ENCODE peak calls at places on chromosomes 1 and 21, in four cellular contexts. A is effector CD4-positive, alpha-beta T cell; Y is GM12865; W is NCI-H446. I is an unnamed sample.

GRCh38 chr1:246051909-246052518 is 455.1 kb downstream of the SMYD3 start:
- DNase-seq in Y (no peak), W (no peak), A (no peak), I (no peak)

GRCh38 chr1:54199151-54199764 is 572 bp downstream of the CYB5RL start:
- DNase-seq in Y (peak), A (no peak), W (no peak), I (no peak)

GRCh38 chr21:34630536-34631143 is 15.7 kb upstream of the RCAN1 start:
- DNase-seq in A (peak), W (peak), Y (peak), I (peak)

GRCh38 chr1:201731142-201731541 is 97.8 kb upstream of the IPO9 start:
- DNase-seq in Y (no peak), W (no peak), A (no peak), I (no peak)

GRCh38 chr1:1451696-1452364 is 2.3 kb downstream of the ATAD3C start:
- DNase-seq in W (no peak), A (no peak), Y (no peak), I (no peak)

GRCh38 chr21:42209801-42210479 is 9.0 kb upstream of the ABCG1 start:
- DNase-seq in W (no peak), Y (no peak), A (no peak), I (no peak)

GRCh38 chr1:200118779-200119505 is 91.4 kb downstream of the NR5A2 start:
- DNase-seq in A (no peak), W (no peak), Y (no peak), I (no peak)

GRCh38 chr1:45172015-45172414 is 34.4 kb downstream of the ZSWIM5 start:
- DNase-seq in W (no peak), Y (no peak), A (no peak), I (peak)

GRCh38 chr1:87981386-87981785 is 652.7 kb downstream of the LMO4 start:
- DNase-seq in W (no peak), Y (no peak), A (no peak), I (no peak)

GRCh38 chr1:156119503-156120209 is 5.1 kb downstream of the LMNA start:
- DNase-seq in W (peak), A (no peak), Y (peak), I (peak)

GRCh38 chr1:25517476-25518394 is 25.7 kb upstream of the LDLRAP1 start:
- DNase-seq in W (no peak), A (no peak), Y (no peak), I (no peak)

GRCh38 chr1:152141971-152142584 is 16.9 kb downstream of the RPTN start:
- DNase-seq in A (no peak), W (peak), Y (peak), I (peak)

GRCh38 chr1:172241540-172241939 is 178.9 kb upstream of the C1orf105 start:
- DNase-seq in Y (no peak), A (no peak), W (peak), I (peak)

GRCh38 chr1:198444792-198445191 is 95.7 kb downstream of the ATP6V1G3 start:
- DNase-seq in A (no peak), W (no peak), Y (no peak), I (peak)

GRCh38 chr1:229643996-229644748 is 18.1 kb downstream of the URB2 start:
- DNase-seq in Y (peak), W (no peak), A (no peak), I (peak)

GRCh38 chr1:47767741-47768100 is 229.5 kb downstream of the TRABD2B start:
- DNase-seq in Y (no peak), A (no peak), W (no peak), I (no peak)

GRCh38 chr21:43801006-43801783 is 11.8 kb downstream of the RRP1 start:
- DNase-seq in W (no peak), Y (no peak), A (no peak), I (no peak)

GRCh38 chr21:25503981-25504380 is 103.3 kb downstream of the MRPL39 start:
- DNase-seq in Y (no peak), W (no peak), A (no peak), I (no peak)

GRCh38 chr1:234656981-234657651 is 47.1 kb upstream of the IRF2BP2 start:
- DNase-seq in A (no peak), Y (peak), W (no peak), I (peak)

GRCh38 chr1:11806307-11806936 is 431 bp downstream of the CLCN6 start:
- DNase-seq in W (no peak), A (no peak), Y (peak), I (peak)

GRCh38 chr1:205091043-205091740 is 6.9 kb upstream of the TMEM81 start:
- DNase-seq in A (no peak), W (peak), Y (no peak), I (no peak)

GRCh38 chr1:149962039-149962647 is 25.5 kb upstream of the MTMR11 start:
- DNase-seq in W (peak), Y (peak), A (peak), I (peak)

GRCh38 chr1:234001817-234002216 is 97.3 kb downstream of the SLC35F3 start:
- DNase-seq in Y (no peak), A (no peak), W (no peak), I (no peak)

GRCh38 chr1:55789466-55789865 is 574.3 kb upstream of the USP24 start:
- DNase-seq in W (no peak), Y (no peak), A (no peak), I (no peak)

GRCh38 chr21:36321325-36322082 is 1.5 kb downstream of the MORC3 start:
- DNase-seq in A (no peak), Y (peak), W (peak), I (no peak)

GRCh38 chr1:204493145-204493881 is 1.3 kb downstream of the PIK3C2B start:
- DNase-seq in W (peak), Y (no peak), A (no peak), I (no peak)

GRCh38 chr1:156581661-156582387 is 2.3 kb downstream of the TTC24 start:
- DNase-seq in A (no peak), Y (no peak), W (no peak), I (no peak)

GRCh38 chr1:1034438-1034759 is 14.5 kb downstream of the AGRN start:
- DNase-seq in W (no peak), Y (no peak), A (no peak), I (no peak)

GRCh38 chr1:155645024-155645423 is 35.0 kb downstream of the MSTO1 start:
- DNase-seq in Y (no peak), W (peak), A (no peak), I (no peak)

GRCh38 chr1:28056129-28056925 is 32.1 kb downstream of the EYA3 start:
- DNase-seq in A (peak), W (no peak), Y (peak), I (no peak)

GRCh38 chr1:179034720-179035119 is 9.0 kb downstream of the FAM20B start:
- DNase-seq in A (no peak), Y (peak), W (no peak), I (peak)

GRCh38 chr21:37030864-37031263 is 24.4 kb downstream of the RIPPLY3 start:
- DNase-seq in W (no peak), A (no peak), Y (no peak), I (no peak)

GRCh38 chr1:246677842-246678241 is 46.4 kb upstream of the SCCPDH start:
- DNase-seq in A (no peak), W (no peak), Y (no peak), I (no peak)

GRCh38 chr1:230029244-230029643 is 37.8 kb upstream of the GALNT2 start:
- DNase-seq in Y (no peak), W (no peak), A (no peak), I (no peak)

GRCh38 chr1:10630661-10631120 is 155.9 kb downstream of the PEX14 start:
- DNase-seq in W (no peak), Y (no peak), A (no peak), I (no peak)

GRCh38 chr1:6006882-6007281 is 14.7 kb upstream of the NPHP4 start:
- DNase-seq in W (no peak), A (no peak), Y (no peak), I (no peak)